ENCODE peak calls at places on chromosomes 3 and 15, in eight cellular contexts. U, N, W, G, E, Z, C and B are unnamed samples.

GRCh38 chr3:122921791-122922651 is 105.5 kb downstream of the SEMA5B start:
- DNase-seq in G (peak; percentile 8), C (no peak), Z (no peak), E (no peak), U (peak; percentile 15), W (no peak), N (no peak), B (no peak)

GRCh38 chr3:153927107-153927506 is 194.1 kb upstream of the ARHGEF26 start:
- DNase-seq in C (no peak), G (peak; percentile 81), W (no peak), N (no peak), U (no peak), E (no peak), Z (no peak), B (peak; percentile 80)

GRCh38 chr3:61927332-61927731 is 366.0 kb downstream of the PTPRG start:
- DNase-seq in N (no peak), W (peak; percentile 87), Z (peak; percentile 86), E (no peak), U (no peak), G (peak; percentile 89), C (peak; percentile 93), B (no peak)

GRCh38 chr3:171789759-171790505 is 20.4 kb downstream of the PLD1 start:
- DNase-seq in W (no peak), N (no peak), C (no peak), E (no peak), U (no peak), Z (no peak), G (no peak), B (peak; percentile 38)

GRCh38 chr15:85542895-85543331 is 162.5 kb downstream of the AKAP13 start:
- DNase-seq in U (no peak), N (no peak), C (no peak), W (no peak), G (peak; percentile 7), E (no peak), Z (no peak), B (peak; percentile 85)

GRCh38 chr3:179840985-179841384 is 188.1 kb downstream of the USP13 start:
- DNase-seq in C (no peak), W (no peak), E (no peak), G (peak; percentile 33), N (no peak), U (no peak), Z (no peak), B (peak; percentile 73)

GRCh38 chr3:193910886-193911738 is 224.8 kb upstream of the HES1 start:
- DNase-seq in W (no peak), N (no peak), C (no peak), G (no peak), E (peak; percentile 51), Z (no peak), U (no peak), B (peak; percentile 17)

GRCh38 chr3:34292605-34293300 is 494.3 kb downstream of the PDCD6IP start:
- DNase-seq in G (no peak), C (no peak), Z (no peak), N (no peak), U (no peak), W (no peak), E (no peak), B (no peak)

GRCh38 chr3:177236704-177237103 is 39.4 kb upstream of the TBL1XR1 start:
- DNase-seq in G (peak; percentile 33), N (no peak), Z (no peak), E (no peak), U (no peak), C (no peak), W (no peak), B (peak; percentile 7)

GRCh38 chr15:61762682-61763081 is 297.6 kb downstream of the VPS13C start:
- DNase-seq in G (no peak), Z (no peak), U (no peak), C (no peak), N (no peak), W (no peak), E (no peak), B (no peak)

GRCh38 chr3:161423911-161424522 is 52.7 kb upstream of the SPTSSB start:
- DNase-seq in N (peak; percentile 41), W (no peak), Z (no peak), G (peak; percentile 54), C (no peak), E (no peak), U (peak; percentile 49), B (peak; percentile 86)

GRCh38 chr15:65993226-65993625 is 123.9 kb downstream of the RAB11A start:
- DNase-seq in G (no peak), E (no peak), Z (no peak), C (no peak), N (no peak), W (no peak), U (no peak), B (no peak)

GRCh38 chr15:78050851-78051250 is 26.7 kb downstream of the TBC1D2B start:
- DNase-seq in G (peak; percentile 65), C (no peak), W (no peak), E (no peak), Z (no peak), N (no peak), U (no peak), B (no peak)
- H3K4me1 ChIP-seq in G (peaks cover 56% of the 10 kb centered on the region), C (peaks cover 67% of the 10 kb centered on the region), W (no peaks in the 10 kb centered on the region), E (peaks cover 97% of the 10 kb centered on the region), Z (peaks cover 70% of the 10 kb centered on the region), N (peaks cover 98% of the 10 kb centered on the region), U (no peaks in the 10 kb centered on the region), B (peaks cover 8% of the 10 kb centered on the region)

DNA sequence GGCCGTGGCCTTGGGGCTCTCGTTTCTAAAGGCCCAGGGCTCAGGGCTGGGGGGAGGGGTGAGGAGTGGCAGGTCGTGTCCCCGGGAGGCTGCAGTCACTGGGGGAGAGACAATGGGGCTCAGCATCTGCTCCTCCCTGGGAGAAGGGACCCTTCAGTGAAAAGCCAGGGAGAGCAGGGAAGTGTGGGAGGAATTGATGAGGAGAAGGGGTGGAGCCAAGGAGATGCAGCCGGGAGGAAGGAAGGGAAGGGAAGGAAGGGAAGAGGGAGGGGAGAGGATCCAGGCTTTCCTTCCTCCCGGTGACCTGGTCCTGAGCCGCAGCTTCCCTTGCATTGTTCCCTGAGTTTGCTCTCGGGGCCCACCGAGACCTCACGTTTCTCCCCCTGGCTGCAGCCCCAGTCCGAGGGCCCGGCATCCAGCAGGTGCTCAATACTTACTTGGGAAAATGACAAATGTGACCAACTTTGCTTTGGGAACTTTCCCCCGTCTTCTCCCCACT is 1.4 kb upstream of the ZNF710 start:
- DNase-seq in N (no peak), G (peak; percentile 53), U (peak; percentile 78), W (no peak), E (peak; percentile 65), Z (peak; percentile 34), C (no peak), B (peak; percentile 9)
- H3K4me1 ChIP-seq in N (peaks cover 39% of the 10 kb centered on the region), G (peaks cover 38% of the 10 kb centered on the region), U (peaks cover 17% of the 10 kb centered on the region), W (no peaks in the 10 kb centered on the region), E (peaks cover 54% of the 10 kb centered on the region), Z (peaks cover 49% of the 10 kb centered on the region), C (peaks cover 10% of the 10 kb centered on the region), B (peaks cover 56% of the 10 kb centered on the region)

GRCh38 chr3:45639044-45639392 is 44.5 kb downstream of the LIMD1 start:
- DNase-seq in E (no peak), W (no peak), Z (no peak), N (no peak), G (no peak), U (no peak), C (no peak), B (no peak)

GRCh38 chr3:45640091-45640507 is 45.5 kb downstream of the LIMD1 start:
- DNase-seq in E (no peak), W (no peak), N (no peak), Z (no peak), U (no peak), C (no peak), G (no peak), B (no peak)

GRCh38 chr3:45638299-45639043 is 43.9 kb downstream of the LIMD1 start:
- DNase-seq in C (no peak), U (no peak), W (no peak), E (no peak), Z (no peak), N (no peak), G (no peak), B (no peak)

GRCh38 chr3:45642731-45643152 is 46.5 kb upstream of the SACM1L start:
- DNase-seq in N (no peak), Z (peak; percentile 49), G (peak; percentile 45), C (no peak), W (no peak), E (peak; percentile 92), U (no peak), B (no peak)

GRCh38 chr3:45640724-45641361 is 46.3 kb downstream of the LIMD1 start:
- DNase-seq in E (no peak), N (no peak), U (no peak), G (no peak), Z (no peak), W (no peak), C (no peak), B (peak; percentile 44)
- H3K4me1 ChIP-seq in E (peaks cover 74% of the 10 kb centered on the region), N (no peaks in the 10 kb centered on the region), U (peaks cover 1% of the 10 kb centered on the region), G (peaks cover 41% of the 10 kb centered on the region), Z (peaks cover 47% of the 10 kb centered on the region), W (no peaks in the 10 kb centered on the region), C (peaks cover 35% of the 10 kb centered on the region), B (peaks cover 58% of the 10 kb centered on the region)

GRCh38 chr3:15796331-15796730 is 1.4 kb downstream of the ANKRD28 start:
- DNase-seq in G (no peak), Z (no peak), C (no peak), W (no peak), U (no peak), N (no peak), E (no peak), B (no peak)
- H3K4me1 ChIP-seq in G (peaks cover 41% of the 10 kb centered on the region), Z (peaks cover 20% of the 10 kb centered on the region), C (peaks cover 9% of the 10 kb centered on the region), W (no peaks in the 10 kb centered on the region), U (peaks cover 17% of the 10 kb centered on the region), N (peaks cover 62% of the 10 kb centered on the region), E (peaks cover 51% of the 10 kb centered on the region), B (peaks cover 59% of the 10 kb centered on the region)

GRCh38 chr3:169948559-169949371 is 17.8 kb upstream of the SEC62 start:
- DNase-seq in Z (no peak), W (no peak), U (no peak), E (no peak), G (no peak), N (no peak), C (no peak), B (peak; percentile 18)
- H3K4me1 ChIP-seq in Z (no peaks in the 10 kb centered on the region), W (no peaks in the 10 kb centered on the region), U (no peaks in the 10 kb centered on the region), E (peaks cover 16% of the 10 kb centered on the region), G (no peaks in the 10 kb centered on the region), N (no peaks in the 10 kb centered on the region), C (no peaks in the 10 kb centered on the region), B (no peaks in the 10 kb centered on the region)

DNA sequence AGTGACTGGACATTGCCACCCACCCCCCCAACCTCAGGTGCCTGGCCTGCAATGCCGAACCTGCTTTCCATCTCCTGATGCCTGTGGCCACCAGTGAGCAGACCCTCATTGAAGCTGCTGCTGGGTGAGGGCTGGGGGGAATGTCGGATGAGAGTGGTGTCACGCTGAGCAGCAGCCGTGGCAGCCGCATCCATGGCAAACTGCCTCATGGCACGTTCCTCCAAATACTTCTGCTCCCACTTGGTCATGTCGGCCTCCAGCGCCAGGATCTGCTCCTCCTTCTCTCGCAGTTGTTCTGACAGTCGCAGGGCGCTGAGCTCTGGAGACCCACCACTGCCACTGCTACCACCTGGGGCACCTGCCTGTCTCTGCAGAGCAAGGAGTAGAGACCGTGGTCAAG is 14.2 kb downstream of the AMOTL2 start:
- DNase-seq in E (peak; percentile 45), Z (no peak), C (no peak), G (peak; percentile 61), W (peak; percentile 73), N (no peak), U (no peak), B (no peak)
- H3K4me1 ChIP-seq in E (peaks cover 99% of the 10 kb centered on the region), Z (peaks cover 90% of the 10 kb centered on the region), C (peaks cover 88% of the 10 kb centered on the region), G (peaks cover 96% of the 10 kb centered on the region), W (no peaks in the 10 kb centered on the region), N (peaks cover 15% of the 10 kb centered on the region), U (peaks cover 25% of the 10 kb centered on the region), B (peaks cover 68% of the 10 kb centered on the region)